ENCODE peak calls at places on chromosome 20, in seven cellular contexts. One of them, this sample, is unnamed. For H3K4me1, the result is how much of the 10 kb centered on the place peaks cover.

GRCh38 chr20:23302801-23303200 is 47.8 kb upstream of the NXT1 start:
- DNase-seq in H9: no peak
- DNase-seq in mesenchymal stem cell: no peak
- DNase-seq in neural progenitor cell: no peak
- DNase-seq in OCI-LY7: no peak
- DNase-seq in PC-9: no peak
- DNase-seq in GM23338: no peak
- DNase-seq in this sample: no peak

GRCh38 chr20:8388146-8388545 is 256.1 kb downstream of the PLCB1 start:
- DNase-seq in OCI-LY7: no peak
- DNase-seq in PC-9: no peak
- DNase-seq in neural progenitor cell: no peak
- DNase-seq in GM23338: no peak
- DNase-seq in mesenchymal stem cell: peak
- DNase-seq in H9: no peak
- DNase-seq in this sample: peak

GRCh38 chr20:53672484-53673129 is 79.0 kb upstream of the ZNF217 start:
- DNase-seq in neural progenitor cell: no peak
- DNase-seq in GM23338: no peak
- DNase-seq in OCI-LY7: no peak
- DNase-seq in mesenchymal stem cell: no peak
- DNase-seq in H9: no peak
- DNase-seq in PC-9: no peak
- DNase-seq in this sample: peak

GRCh38 chr20:45345104-45345936 is 2.9 kb downstream of the SDC4 start:
- DNase-seq in OCI-LY7: no peak
- DNase-seq in H9: no peak
- DNase-seq in neural progenitor cell: no peak
- DNase-seq in mesenchymal stem cell: no peak
- DNase-seq in PC-9: peak
- DNase-seq in GM23338: no peak
- DNase-seq in this sample: no peak

GRCh38 chr20:23568320-23569011 is at the start of gene CST9L:
- DNase-seq in PC-9: no peak
- DNase-seq in GM23338: no peak
- DNase-seq in OCI-LY7: no peak
- DNase-seq in mesenchymal stem cell: no peak
- DNase-seq in H9: peak
- DNase-seq in neural progenitor cell: no peak
- DNase-seq in this sample: no peak

GRCh38 chr20:56088381-56088780 is 83.1 kb upstream of the CBLN4 start:
- DNase-seq in OCI-LY7: no peak
- DNase-seq in neural progenitor cell: no peak
- DNase-seq in PC-9: no peak
- DNase-seq in GM23338: no peak
- DNase-seq in H9: no peak
- DNase-seq in mesenchymal stem cell: no peak
- DNase-seq in this sample: no peak

GRCh38 chr20:44209691-44210421 is 715 bp downstream of the OSER1 start:
- DNase-seq in neural progenitor cell: peak
- DNase-seq in OCI-LY7: peak
- DNase-seq in PC-9: peak
- DNase-seq in mesenchymal stem cell: peak
- DNase-seq in GM23338: peak
- DNase-seq in H9: no peak
- DNase-seq in this sample: peak

GRCh38 chr20:13432126-13432525 is 206.6 kb downstream of the TASP1 start:
- DNase-seq in mesenchymal stem cell: peak
- DNase-seq in PC-9: no peak
- DNase-seq in GM23338: no peak
- DNase-seq in neural progenitor cell: no peak
- DNase-seq in OCI-LY7: no peak
- DNase-seq in H9: no peak
- DNase-seq in this sample: no peak

GRCh38 chr20:63434599-63435378 is 37.7 kb downstream of the KCNQ2 start:
- DNase-seq in H9: peak
- DNase-seq in neural progenitor cell: peak
- DNase-seq in mesenchymal stem cell: peak
- DNase-seq in OCI-LY7: peak
- DNase-seq in GM23338: peak
- DNase-seq in PC-9: peak
- DNase-seq in this sample: peak
- H2AFZ ChIP-seq in H9: no peak
- H2AFZ ChIP-seq in neural progenitor cell: no peak
- H2AFZ ChIP-seq in mesenchymal stem cell: no peak
- H2AFZ ChIP-seq in OCI-LY7: no peak
- H2AFZ ChIP-seq in GM23338: no peak
- H2AFZ ChIP-seq in PC-9: no peak
- H2AFZ ChIP-seq in this sample: no peak

GRCh38 chr20:60269571-60270162 is 311.4 kb downstream of the CDH26 start:
- DNase-seq in neural progenitor cell: no peak
- DNase-seq in PC-9: no peak
- DNase-seq in H9: no peak
- DNase-seq in GM23338: no peak
- DNase-seq in mesenchymal stem cell: no peak
- DNase-seq in OCI-LY7: no peak
- DNase-seq in this sample: no peak

GRCh38 chr20:60270341-60270740 is 312.1 kb downstream of the CDH26 start:
- DNase-seq in neural progenitor cell: no peak
- DNase-seq in mesenchymal stem cell: no peak
- DNase-seq in GM23338: no peak
- DNase-seq in H9: no peak
- DNase-seq in OCI-LY7: no peak
- DNase-seq in PC-9: no peak
- DNase-seq in this sample: no peak

GRCh38 chr20:60272790-60273189 is 314.6 kb downstream of the CDH26 start:
- DNase-seq in OCI-LY7: no peak
- DNase-seq in PC-9: no peak
- DNase-seq in GM23338: no peak
- DNase-seq in H9: no peak
- DNase-seq in neural progenitor cell: no peak
- DNase-seq in mesenchymal stem cell: no peak
- DNase-seq in this sample: no peak

GRCh38 chr20:60268502-60268901 is 310.3 kb downstream of the CDH26 start:
- DNase-seq in H9: no peak
- DNase-seq in PC-9: no peak
- DNase-seq in neural progenitor cell: no peak
- DNase-seq in mesenchymal stem cell: no peak
- DNase-seq in GM23338: no peak
- DNase-seq in OCI-LY7: no peak
- DNase-seq in this sample: no peak

GRCh38 chr20:60271597-60271996 is 313.4 kb downstream of the CDH26 start:
- DNase-seq in PC-9: no peak
- DNase-seq in mesenchymal stem cell: no peak
- DNase-seq in neural progenitor cell: peak
- DNase-seq in OCI-LY7: no peak
- DNase-seq in H9: no peak
- DNase-seq in GM23338: peak
- DNase-seq in this sample: no peak
- H3K4me1 ChIP-seq in PC-9: under half
- H3K4me1 ChIP-seq in mesenchymal stem cell: under half
- H3K4me1 ChIP-seq in neural progenitor cell: under half
- H3K4me1 ChIP-seq in OCI-LY7: under half
- H3K4me1 ChIP-seq in H9: under half
- H3K4me1 ChIP-seq in GM23338: under half
- H3K4me1 ChIP-seq in this sample: under half

GRCh38 chr20:49717693-49718092 is 4.0 kb upstream of the B4GALT5 start:
- DNase-seq in OCI-LY7: no peak
- DNase-seq in mesenchymal stem cell: no peak
- DNase-seq in PC-9: peak
- DNase-seq in GM23338: no peak
- DNase-seq in H9: no peak
- DNase-seq in neural progenitor cell: no peak
- DNase-seq in this sample: no peak
- H2AFZ ChIP-seq in OCI-LY7: no peak
- H2AFZ ChIP-seq in mesenchymal stem cell: peak
- H2AFZ ChIP-seq in PC-9: no peak
- H2AFZ ChIP-seq in GM23338: no peak
- H2AFZ ChIP-seq in H9: no peak
- H2AFZ ChIP-seq in neural progenitor cell: peak
- H2AFZ ChIP-seq in this sample: no peak

GRCh38 chr20:10414982-10415650 is 18.9 kb downstream of the MKKS start:
- DNase-seq in mesenchymal stem cell: no peak
- DNase-seq in PC-9: peak
- DNase-seq in neural progenitor cell: peak
- DNase-seq in H9: no peak
- DNase-seq in OCI-LY7: no peak
- DNase-seq in GM23338: peak
- DNase-seq in this sample: peak

GRCh38 chr20:10408427-10408826 is 25.6 kb downstream of the MKKS start:
- DNase-seq in GM23338: no peak
- DNase-seq in neural progenitor cell: no peak
- DNase-seq in PC-9: no peak
- DNase-seq in H9: no peak
- DNase-seq in mesenchymal stem cell: no peak
- DNase-seq in OCI-LY7: no peak
- DNase-seq in this sample: no peak

GRCh38 chr20:10411673-10412072 is 22.3 kb downstream of the MKKS start:
- DNase-seq in GM23338: no peak
- DNase-seq in mesenchymal stem cell: no peak
- DNase-seq in PC-9: no peak
- DNase-seq in H9: no peak
- DNase-seq in OCI-LY7: no peak
- DNase-seq in neural progenitor cell: no peak
- DNase-seq in this sample: no peak

DNA sequence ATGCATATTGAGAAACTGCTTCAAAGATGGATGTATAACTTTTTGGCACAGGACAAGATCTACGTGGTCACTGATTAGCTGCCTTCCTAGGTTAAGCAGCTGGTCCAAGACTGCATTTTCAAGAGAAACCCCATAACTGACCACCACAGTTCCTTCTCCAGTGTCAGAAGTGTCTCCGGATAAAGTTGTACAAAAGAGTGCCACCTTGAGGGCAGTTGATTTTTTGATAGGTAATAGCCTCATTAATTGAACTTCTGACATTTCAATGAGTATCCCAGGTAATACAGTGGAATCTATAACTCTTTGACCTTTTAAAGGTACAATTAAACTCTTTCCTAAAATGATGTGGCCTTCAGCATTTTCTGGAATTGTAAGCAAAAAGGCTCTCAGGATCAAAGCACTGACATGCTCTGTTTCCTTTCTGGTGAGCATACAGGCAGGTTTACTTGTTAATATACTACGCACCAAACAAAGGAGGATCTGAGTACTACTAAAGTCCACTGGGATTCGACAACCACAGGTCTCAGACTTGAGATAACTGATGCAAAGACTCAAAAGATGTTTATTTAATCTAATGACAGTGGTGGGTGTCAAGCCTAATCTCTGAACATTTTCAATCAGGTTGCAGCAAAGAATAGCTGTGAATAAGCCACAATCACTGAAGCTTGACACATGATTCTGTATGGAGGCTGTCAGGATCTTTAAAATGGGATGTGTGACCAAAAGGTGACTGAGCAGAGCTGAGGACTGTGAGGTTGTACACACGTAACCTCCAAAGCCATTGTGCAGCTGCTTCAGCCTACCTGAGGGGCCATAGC is 21.2 kb downstream of the MKKS start:
- DNase-seq in neural progenitor cell: no peak
- DNase-seq in H9: no peak
- DNase-seq in GM23338: no peak
- DNase-seq in mesenchymal stem cell: no peak
- DNase-seq in OCI-LY7: no peak
- DNase-seq in PC-9: no peak
- DNase-seq in this sample: peak
- H3K4me1 ChIP-seq in neural progenitor cell: under half
- H3K4me1 ChIP-seq in H9: under half
- H3K4me1 ChIP-seq in GM23338: under half
- H3K4me1 ChIP-seq in mesenchymal stem cell: under half
- H3K4me1 ChIP-seq in OCI-LY7: under half
- H3K4me1 ChIP-seq in PC-9: under half
- H3K4me1 ChIP-seq in this sample: under half

GRCh38 chr20:41645372-41645771 is 27.2 kb upstream of the CHD6 start:
- DNase-seq in OCI-LY7: no peak
- DNase-seq in neural progenitor cell: no peak
- DNase-seq in mesenchymal stem cell: no peak
- DNase-seq in GM23338: no peak
- DNase-seq in PC-9: peak
- DNase-seq in H9: no peak
- DNase-seq in this sample: no peak

GRCh38 chr20:41654292-41654691 is 36.1 kb upstream of the CHD6 start:
- DNase-seq in OCI-LY7: no peak
- DNase-seq in neural progenitor cell: no peak
- DNase-seq in H9: no peak
- DNase-seq in PC-9: no peak
- DNase-seq in mesenchymal stem cell: no peak
- DNase-seq in GM23338: peak
- DNase-seq in this sample: no peak

GRCh38 chr20:41650221-41650948 is 32.2 kb upstream of the CHD6 start:
- DNase-seq in GM23338: peak
- DNase-seq in neural progenitor cell: no peak
- DNase-seq in PC-9: peak
- DNase-seq in H9: no peak
- DNase-seq in mesenchymal stem cell: no peak
- DNase-seq in OCI-LY7: peak
- DNase-seq in this sample: no peak

GRCh38 chr20:41654884-41655283 is 36.7 kb upstream of the CHD6 start:
- DNase-seq in PC-9: no peak
- DNase-seq in OCI-LY7: no peak
- DNase-seq in mesenchymal stem cell: peak
- DNase-seq in neural progenitor cell: peak
- DNase-seq in GM23338: peak
- DNase-seq in H9: peak
- DNase-seq in this sample: peak

GRCh38 chr20:41649489-41649888 is 31.3 kb upstream of the CHD6 start:
- DNase-seq in OCI-LY7: peak
- DNase-seq in PC-9: no peak
- DNase-seq in neural progenitor cell: no peak
- DNase-seq in H9: no peak
- DNase-seq in mesenchymal stem cell: no peak
- DNase-seq in GM23338: no peak
- DNase-seq in this sample: no peak
- H2AFZ ChIP-seq in OCI-LY7: peak
- H2AFZ ChIP-seq in PC-9: no peak
- H2AFZ ChIP-seq in neural progenitor cell: peak
- H2AFZ ChIP-seq in H9: no peak
- H2AFZ ChIP-seq in mesenchymal stem cell: no peak
- H2AFZ ChIP-seq in GM23338: peak
- H2AFZ ChIP-seq in this sample: no peak